ENCODE peak calls at places on chromosomes 2 and 18, in four cellular contexts. L is A172; B is stimulated activated CD8-positive, alpha-beta memory T cell treated with anti-CD3 and anti-CD28 coated beads, Interleukin-15, amount 100 ng/mL, for 24 hours; Z is activated CD8-positive, alpha-beta memory T cell treated with anti-CD3 and anti-CD28 coated beads, Interleukin-2, amount 50 U/mL, for 48 hours. X is an unnamed sample.

GRCh38 chr2:20212459-20212870 is 12.5 kb downstream of the SDC1 start:
- DNase-seq in L (no peak), B (no peak), Z (no peak), X (no peak)

GRCh38 chr18:75844102-75844604 is 416.6 kb upstream of the SMIM21 start:
- DNase-seq in L (peak), B (no peak), Z (no peak), X (no peak)

GRCh38 chr2:69216535-69217332 is 170.3 kb downstream of the GFPT1 start:
- DNase-seq in L (peak), B (no peak), Z (no peak), X (no peak)

GRCh38 chr2:85234879-85235278 is 92.9 kb downstream of the TGOLN2 start:
- DNase-seq in L (no peak), B (no peak), Z (no peak), X (peak)

GRCh38 chr2:123597995-123598394 is 427.1 kb upstream of the CNTNAP5 start:
- DNase-seq in L (no peak), B (no peak), Z (no peak), X (no peak)

GRCh38 chr18:74689251-74689650 is 91.6 kb downstream of the ZNF407 start:
- DNase-seq in L (no peak), B (no peak), Z (no peak), X (no peak)

GRCh38 chr2:160402498-160402897 is 91.1 kb downstream of the RBMS1 start:
- DNase-seq in L (no peak), B (no peak), Z (no peak), X (no peak)

GRCh38 chr2:120261387-120262006 is 8.8 kb downstream of the RALB start:
- DNase-seq in L (no peak), B (no peak), Z (peak), X (no peak)

GRCh38 chr18:45728341-45729010 is 4.5 kb downstream of the SLC14A1 start:
- DNase-seq in L (no peak), B (no peak), Z (no peak), X (no peak)

GRCh38 chr18:52615943-52616342 is 275.9 kb downstream of the DCC start:
- DNase-seq in L (no peak), B (no peak), Z (no peak), X (no peak)

GRCh38 chr2:216348909-216349308 is 23.4 kb downstream of the MARCHF4 start:
- DNase-seq in L (peak), B (no peak), Z (no peak), X (no peak)

GRCh38 chr2:40809156-40809555 is 357.3 kb upstream of the SLC8A1 start:
- DNase-seq in L (no peak), B (no peak), Z (no peak), X (no peak)

GRCh38 chr2:38948387-38948882 is 58.8 kb downstream of the ARHGEF33 start:
- DNase-seq in L (no peak), B (no peak), Z (no peak), X (no peak)

GRCh38 chr2:20664431-20665260 is 2.3 kb upstream of the GDF7 start:
- DNase-seq in L (no peak), B (no peak), Z (no peak), X (no peak)

GRCh38 chr2:120771556-120772208 is 36.0 kb downstream of the GLI2 start:
- DNase-seq in L (peak), B (no peak), Z (no peak), X (no peak)